ENCODE peak calls at places on chromosomes 2 and 18, in five cellular contexts. S is heart right ventricle, H is neural progenitor cell, V is PC-9, C is lower lobe of right lung. E is an unnamed sample.

GRCh38 chr2:72148975-72149555 is 1.4 kb upstream of the CYP26B1 start:
- DNase-seq in S (peak; percentile 62), H (peak; percentile 78), V (peak; percentile 25), C (no peak), E (no peak)

GRCh38 chr18:46751882-46752281 is 5.0 kb downstream of the ST8SIA5 start:
- DNase-seq in S (no peak), H (no peak), V (no peak), C (no peak), E (no peak)

GRCh38 chr2:232385660-232386489 is 7.3 kb downstream of the ALPP start:
- DNase-seq in S (no peak), H (peak; percentile 22), V (peak; percentile 83), C (peak; percentile 64), E (no peak)

GRCh38 chr18:58862851-58863538 is 1.7 kb upstream of the ZNF532 start:
- DNase-seq in S (peak; percentile 49), H (peak; percentile 66), V (peak; percentile 18), C (peak; percentile 51), E (peak; percentile 8)

GRCh38 chr2:46171441-46171953 is 125.7 kb upstream of the EPAS1 start:
- DNase-seq in S (no peak), H (peak; percentile 42), V (peak; percentile 47), C (no peak), E (no peak)

GRCh38 chr2:120539421-120539936 is 193.5 kb downstream of the INHBB start:
- DNase-seq in S (no peak), H (no peak), V (no peak), C (no peak), E (no peak)

GRCh38 chr18:47113796-47114540 is 36.3 kb downstream of the HDHD2 start:
- DNase-seq in S (no peak), H (peak; percentile 63), V (no peak), C (no peak), E (no peak)

GRCh38 chr2:186946896-186947467 is 98.0 kb upstream of the ZSWIM2 start:
- DNase-seq in S (no peak), H (no peak), V (no peak), C (no peak), E (no peak)

GRCh38 chr2:156483741-156484173 is 47.6 kb downstream of the GPD2 start:
- DNase-seq in S (no peak), H (no peak), V (no peak), C (no peak), E (no peak)

GRCh38 chr2:191230174-191230573 is 15.0 kb upstream of the MYO1B start:
- DNase-seq in S (no peak), H (no peak), V (no peak), C (no peak), E (no peak)

GRCh38 chr2:224764565-224765236 is 48.5 kb upstream of the CCDC195 start:
- DNase-seq in S (no peak), H (no peak), V (no peak), C (no peak), E (no peak)

GRCh38 chr18:78924301-78925192 is 55.1 kb upstream of the SALL3 start:
- DNase-seq in S (no peak), H (no peak), V (no peak), C (no peak), E (no peak)

GRCh38 chr2:26691881-26692813 is at the start of gene KCNK3:
- DNase-seq in S (peak; percentile 66), H (peak; percentile 92), V (peak; percentile 38), C (peak; percentile 68), E (peak; percentile 33)

DNA sequence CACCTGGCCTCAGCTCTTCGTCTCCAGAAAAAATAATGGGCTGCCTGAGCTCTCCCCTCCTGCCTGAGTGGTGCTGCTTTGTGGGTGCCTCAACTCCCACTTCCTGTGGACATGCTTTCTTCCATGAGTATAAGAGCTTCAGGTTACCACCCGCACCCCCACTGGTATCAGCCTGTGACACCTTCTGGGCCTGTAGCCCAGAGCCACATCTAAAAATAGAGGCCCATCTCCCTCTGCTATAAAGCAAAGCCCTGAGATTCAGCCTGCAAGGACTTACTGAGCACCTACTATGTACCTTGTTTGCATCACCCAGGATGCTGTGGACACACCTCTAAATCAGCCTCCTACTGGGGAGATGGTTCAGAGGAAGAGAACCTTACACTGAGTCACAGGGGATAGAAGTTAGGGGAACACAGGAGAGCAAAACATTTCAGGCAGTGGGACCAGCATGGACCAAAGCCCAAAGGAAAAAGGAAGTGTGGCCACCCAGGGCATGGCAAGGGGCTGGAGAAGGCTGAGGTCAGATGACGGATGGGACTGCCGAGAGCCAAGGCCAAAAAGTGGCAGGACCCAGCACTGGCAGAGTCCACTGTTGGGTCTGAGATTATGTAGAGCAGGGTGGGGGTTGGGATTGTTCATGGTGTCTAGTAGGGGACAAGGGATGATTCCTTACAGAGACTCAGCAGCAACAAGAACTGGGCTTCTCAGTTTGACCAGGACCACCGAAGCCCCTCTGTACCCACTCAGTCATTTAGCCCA is 123.7 kb upstream of the PPP1CB start:
- DNase-seq in S (no peak), H (no peak), V (no peak), C (no peak), E (no peak)
- H3K27me3 ChIP-seq in S (no peaks in the 10 kb centered on the region), H (no peaks in the 10 kb centered on the region), V (no peaks in the 10 kb centered on the region), C (no peaks in the 10 kb centered on the region), E (no peaks in the 10 kb centered on the region)

GRCh38 chr2:286774-287392 is 1.0 kb downstream of the ALKAL2 start:
- DNase-seq in S (no peak), H (peak; percentile 58), V (no peak), C (no peak), E (no peak)
- H3K27ac ChIP-seq in S (no peak overlapping the region), H (no peak overlapping the region), V (no peak overlapping the region), C (peak overlapping the region; percentile 69), E (no peak overlapping the region)

GRCh38 chr2:104849618-104850097 is 4.3 kb upstream of the POU3F3 start:
- DNase-seq in S (peak; percentile 39), H (peak; percentile 91), V (peak; percentile 19), C (no peak), E (no peak)
- TF ChIP-seq CTCF in S (peak; percentile 84), H (peak; percentile 96), V (peak; percentile 82), C (peak; percentile 76), E (peak; percentile 74)

GRCh38 chr2:9949239-9949991 is 2.1 kb upstream of the GRHL1 start:
- DNase-seq in S (no peak), H (no peak), V (no peak), C (no peak), E (no peak)
- H3K27me3 ChIP-seq in S (peaks cover 25% of the 10 kb centered on the region), H (peaks cover 64% of the 10 kb centered on the region), V (no peaks in the 10 kb centered on the region), C (peaks cover 24% of the 10 kb centered on the region), E (peaks cover 30% of the 10 kb centered on the region)

GRCh38 chr2:49772299-49772970 is 618.1 kb upstream of the FSHR start:
- DNase-seq in S (no peak), H (no peak), V (no peak), C (no peak), E (no peak)

GRCh38 chr2:49770919-49771318 is 616.6 kb upstream of the FSHR start:
- DNase-seq in S (peak; percentile 22), H (peak; percentile 80), V (peak; percentile 15), C (no peak), E (no peak)
- H3K27ac ChIP-seq in S (no peak overlapping the region), H (no peak overlapping the region), V (no peak overlapping the region), C (no peak overlapping the region), E (no peak overlapping the region)

GRCh38 chr18:36662000-36662399 is 166.8 kb downstream of the TPGS2 start:
- DNase-seq in S (no peak), H (peak; percentile 57), V (no peak), C (no peak), E (no peak)
- TF ChIP-seq CTCF in S (no peak), H (peak; percentile 48), V (no peak), C (no peak), E (no peak)

DNA sequence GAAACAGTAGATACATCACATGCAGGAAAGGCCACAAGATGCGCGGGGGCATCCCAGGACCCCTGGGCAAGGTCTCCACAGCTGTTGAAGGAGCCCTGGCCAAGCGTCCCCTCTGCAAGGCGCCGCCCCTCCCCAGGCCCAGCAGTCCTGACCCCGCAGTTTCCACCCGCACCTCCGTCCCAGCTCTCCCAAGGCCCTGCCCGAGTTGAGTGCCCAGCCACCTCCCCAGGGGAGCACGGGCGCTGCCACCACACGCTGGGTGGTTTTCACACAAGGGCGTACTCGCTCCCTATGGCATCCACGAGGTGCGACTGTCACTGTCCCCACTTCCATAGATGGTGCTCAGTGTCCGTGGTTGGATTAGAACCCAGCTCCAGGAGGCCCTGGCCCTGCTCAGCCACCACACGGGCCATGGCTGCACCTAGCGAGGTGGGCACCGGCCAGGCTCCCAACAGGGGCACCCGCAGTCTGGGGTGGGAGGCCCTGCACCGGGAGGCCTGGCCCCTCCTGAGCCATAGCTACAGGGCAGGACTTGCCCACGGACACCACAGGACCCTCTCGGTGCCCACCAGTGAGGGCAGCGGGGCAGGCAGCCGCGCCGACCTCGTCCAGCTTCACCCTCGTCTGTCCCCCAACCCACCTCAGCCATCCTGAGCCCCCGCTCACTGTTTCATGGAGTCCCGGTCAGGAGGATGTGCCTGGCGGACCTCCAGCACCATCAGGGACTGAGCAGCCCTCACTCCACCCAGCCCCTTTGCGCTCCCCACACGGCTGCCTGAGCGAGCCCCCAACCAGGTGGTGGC is 36.0 kb downstream of the KIF1A start:
- DNase-seq in S (peak; percentile 9), H (no peak), V (no peak), C (peak; percentile 32), E (no peak)
- H3K27me3 ChIP-seq in S (peaks cover 30% of the 10 kb centered on the region), H (no peaks in the 10 kb centered on the region), V (peaks cover 65% of the 10 kb centered on the region), C (peaks cover 23% of the 10 kb centered on the region), E (no peaks in the 10 kb centered on the region)

E was measured in CD4-positive, alpha-beta T cell.